ENCODE peak calls at places on chromosome 3, in nine cellular contexts. F is GM04504; N is activated CD4-positive, alpha-beta T cell treated with anti-CD3 and anti-CD28 coated beads, Interleukin-2, amount 10 ng/mL, durations not matched to agents 7 days and 5 days; L is GM18507; Q is Ammon's horn; O is left ventricle myocardium superior; A is fibroblast of the conjunctiva; K is activated naive CD4-positive, alpha-beta T cell treated with anti-CD3 and anti-CD28 coated beads for 36 hours; P is GM23248. Y is an unnamed sample.
A peak's percentile ranks its signal among the peaks of the same experiment; 100 is the strongest.

GRCh38 chr3:105495021-105495420 is 128.3 kb downstream of the ALCAM start:
- DNase-seq in K (no peak), N (no peak), L (no peak), A (peak; percentile 5), O (no peak), Q (no peak), F (peak; percentile 30), P (peak; percentile 48), Y (no peak)

GRCh38 chr3:146544929-146545528 is 622 bp upstream of the PLSCR1 start:
- DNase-seq in O (no peak), A (no peak), L (no peak), F (no peak), N (no peak), P (no peak), K (no peak), Q (no peak), Y (no peak)

GRCh38 chr3:128006061-128006470 is 46.2 kb upstream of the SEC61A1 start:
- DNase-seq in P (peak; percentile 11), A (no peak), F (no peak), Q (no peak), O (no peak), L (no peak), K (no peak), N (no peak), Y (no peak)

GRCh38 chr3:66490214-66490613 is 10.6 kb downstream of the LRIG1 start:
- DNase-seq in A (no peak), L (no peak), F (no peak), P (peak; percentile 8), Q (no peak), N (peak; percentile 40), O (no peak), K (peak; percentile 48), Y (no peak)

GRCh38 chr3:129532261-129532660 is 3.8 kb downstream of the RHO start:
- DNase-seq in O (no peak), L (no peak), Q (no peak), F (no peak), P (no peak), K (no peak), N (no peak), A (no peak), Y (no peak)

GRCh38 chr3:107284570-107284969 is 92.7 kb upstream of the CCDC54 start:
- DNase-seq in F (no peak), K (no peak), Q (no peak), O (no peak), A (peak; percentile 1), N (no peak), L (no peak), P (peak; percentile 46), Y (no peak)

GRCh38 chr3:69767571-69767970 is 28.3 kb downstream of the MITF start:
- DNase-seq in O (peak; percentile 88), P (no peak), F (no peak), A (no peak), Q (peak; percentile 92), L (no peak), N (no peak), K (no peak), Y (no peak)

GRCh38 chr3:30749230-30749629 is 142.8 kb downstream of the TGFBR2 start:
- DNase-seq in Q (no peak), P (peak; percentile 17), L (no peak), K (no peak), O (no peak), A (no peak), N (no peak), F (no peak), Y (no peak)

GRCh38 chr3:183895296-183895695 is 10.6 kb upstream of the PARL start:
- DNase-seq in O (no peak), P (peak; percentile 74), N (peak; percentile 52), Q (peak; percentile 48), A (peak; percentile 45), L (peak; percentile 67), K (peak; percentile 41), F (peak; percentile 29), Y (peak; percentile 62)

GRCh38 chr3:101936419-101937331 is 87.4 kb downstream of the NFKBIZ start:
- DNase-seq in K (peak; percentile 33), A (peak; percentile 83), Q (no peak), L (peak; percentile 68), F (peak; percentile 64), O (no peak), P (peak; percentile 88), N (peak; percentile 43), Y (no peak)

GRCh38 chr3:65867463-65868210 is 171.1 kb downstream of the MAGI1 start:
- DNase-seq in O (no peak), K (no peak), F (no peak), L (no peak), A (no peak), P (no peak), Q (no peak), N (no peak), Y (peak; percentile 90)

GRCh38 chr3:104832530-104832929 is 534.2 kb upstream of the ALCAM start:
- DNase-seq in F (no peak), P (no peak), L (no peak), O (no peak), K (no peak), Q (no peak), A (no peak), N (no peak), Y (no peak)

GRCh38 chr3:126835472-126836219 is 131.6 kb downstream of the CHCHD6 start:
- DNase-seq in P (peak; percentile 85), F (no peak), K (no peak), N (no peak), L (no peak), O (no peak), Q (peak; percentile 64), A (no peak), Y (peak; percentile 36)

GRCh38 chr3:143222505-143222904 is 102.9 kb downstream of the CHST2 start:
- DNase-seq in F (no peak), A (no peak), O (no peak), N (no peak), K (no peak), P (peak; percentile 31), Q (no peak), L (no peak), Y (no peak)

Y was measured in G401.